ENCODE peak calls at places on chromosomes 7 and 10, in four cellular contexts. One of them, this sample, is unnamed.

GRCh38 chr7:107995184-107996071 is 7.5 kb downstream of the LAMB1 start:
- DNase-seq in kidney tubule cell: peak; percentile 91
- DNase-seq in GM23248: peak; percentile 69
- DNase-seq in foreskin fibroblast: peak; percentile 80
- DNase-seq in this sample: peak; percentile 86

GRCh38 chr7:28903779-28904538 is 54.2 kb downstream of the TRIL start:
- DNase-seq in kidney tubule cell: peak; percentile 34
- DNase-seq in GM23248: peak; percentile 31
- DNase-seq in foreskin fibroblast: no peak
- DNase-seq in this sample: no peak

GRCh38 chr10:5697342-5697741 is 12.7 kb downstream of the TASOR2 start:
- DNase-seq in kidney tubule cell: no peak
- DNase-seq in foreskin fibroblast: no peak
- DNase-seq in GM23248: no peak
- DNase-seq in this sample: no peak

GRCh38 chr10:7444576-7445226 is 33.9 kb upstream of the SFMBT2 start:
- DNase-seq in kidney tubule cell: no peak
- DNase-seq in GM23248: no peak
- DNase-seq in foreskin fibroblast: no peak
- DNase-seq in this sample: no peak

GRCh38 chr7:78912781-78913180 is 540.7 kb downstream of the MAGI2 start:
- DNase-seq in GM23248: peak; percentile 44
- DNase-seq in kidney tubule cell: no peak
- DNase-seq in foreskin fibroblast: peak; percentile 4
- DNase-seq in this sample: peak; percentile 29

GRCh38 chr7:73602721-73603651 is 21.3 kb downstream of the MLXIPL start:
- DNase-seq in foreskin fibroblast: no peak
- DNase-seq in GM23248: no peak
- DNase-seq in kidney tubule cell: no peak
- DNase-seq in this sample: no peak

GRCh38 chr7:101237206-101238067 is at the start of gene CLDN15:
- DNase-seq in foreskin fibroblast: no peak
- DNase-seq in GM23248: peak; percentile 69
- DNase-seq in kidney tubule cell: peak; percentile 9
- DNase-seq in this sample: no peak

GRCh38 chr7:25353744-25354143 is 125.5 kb upstream of the NPVF start:
- DNase-seq in GM23248: no peak
- DNase-seq in kidney tubule cell: no peak
- DNase-seq in foreskin fibroblast: no peak
- DNase-seq in this sample: no peak

GRCh38 chr10:25114036-25114411 is 60.8 kb upstream of the GPR158 start:
- DNase-seq in foreskin fibroblast: no peak
- DNase-seq in kidney tubule cell: no peak
- DNase-seq in GM23248: no peak
- DNase-seq in this sample: no peak

GRCh38 chr7:81745706-81746105 is 24.1 kb downstream of the HGF start:
- DNase-seq in kidney tubule cell: no peak
- DNase-seq in GM23248: no peak
- DNase-seq in foreskin fibroblast: no peak
- DNase-seq in this sample: no peak

GRCh38 chr7:145123502-145123901 is 287.6 kb upstream of the TPK1 start:
- DNase-seq in kidney tubule cell: no peak
- DNase-seq in foreskin fibroblast: no peak
- DNase-seq in GM23248: no peak
- DNase-seq in this sample: no peak

GRCh38 chr7:69982197-69982596 is 383.9 kb downstream of the AUTS2 start:
- DNase-seq in foreskin fibroblast: no peak
- DNase-seq in GM23248: peak; percentile 2
- DNase-seq in kidney tubule cell: no peak
- DNase-seq in this sample: no peak

GRCh38 chr7:80821781-80822180 is 97.1 kb downstream of the SEMA3C start:
- DNase-seq in kidney tubule cell: peak; percentile 57
- DNase-seq in GM23248: no peak
- DNase-seq in foreskin fibroblast: no peak
- DNase-seq in this sample: no peak

GRCh38 chr7:30453859-30454258 is 24.7 kb downstream of the NOD1 start:
- DNase-seq in GM23248: peak; percentile 18
- DNase-seq in foreskin fibroblast: no peak
- DNase-seq in kidney tubule cell: no peak
- DNase-seq in this sample: no peak

GRCh38 chr7:37683263-37684120 is at the start of gene GPR141:
- DNase-seq in foreskin fibroblast: no peak
- DNase-seq in kidney tubule cell: peak; percentile 74
- DNase-seq in GM23248: no peak
- DNase-seq in this sample: no peak

GRCh38 chr10:97185326-97186058 is at the start of gene SLIT1:
- DNase-seq in kidney tubule cell: no peak
- DNase-seq in foreskin fibroblast: no peak
- DNase-seq in GM23248: no peak
- DNase-seq in this sample: no peak

GRCh38 chr10:101221479-101222246 is 7.6 kb downstream of the LBX1 start:
- DNase-seq in kidney tubule cell: peak; percentile 45
- DNase-seq in GM23248: no peak
- DNase-seq in foreskin fibroblast: no peak
- DNase-seq in this sample: no peak

GRCh38 chr10:97752956-97753355 is 16.0 kb downstream of the ZFYVE27 start:
- DNase-seq in foreskin fibroblast: no peak
- DNase-seq in kidney tubule cell: no peak
- DNase-seq in GM23248: no peak
- DNase-seq in this sample: no peak

GRCh38 chr7:70619130-70619529 is 512.8 kb upstream of the GALNT17 start:
- DNase-seq in kidney tubule cell: no peak
- DNase-seq in foreskin fibroblast: no peak
- DNase-seq in GM23248: no peak
- DNase-seq in this sample: no peak

GRCh38 chr10:74875966-74876365 is 49.6 kb downstream of the KAT6B start:
- DNase-seq in kidney tubule cell: no peak
- DNase-seq in foreskin fibroblast: no peak
- DNase-seq in GM23248: no peak
- DNase-seq in this sample: peak; percentile 10

GRCh38 chr7:34486371-34486770 is 171.6 kb upstream of the NPSR1 start:
- DNase-seq in foreskin fibroblast: no peak
- DNase-seq in kidney tubule cell: no peak
- DNase-seq in GM23248: no peak
- DNase-seq in this sample: no peak

GRCh38 chr10:5545778-5546710 is 21.3 kb downstream of the CALML3 start:
- DNase-seq in kidney tubule cell: peak; percentile 81
- DNase-seq in GM23248: no peak
- DNase-seq in foreskin fibroblast: peak; percentile 21
- DNase-seq in this sample: peak; percentile 88

GRCh38 chr7:75982306-75983064 is 11.9 kb downstream of the TMEM120A start:
- DNase-seq in foreskin fibroblast: no peak
- DNase-seq in GM23248: no peak
- DNase-seq in kidney tubule cell: no peak
- DNase-seq in this sample: no peak

GRCh38 chr7:69283421-69283820 is 314.9 kb upstream of the AUTS2 start:
- DNase-seq in foreskin fibroblast: no peak
- DNase-seq in kidney tubule cell: no peak
- DNase-seq in GM23248: no peak
- DNase-seq in this sample: no peak

This sample was measured in HCEC 1CT.